ENCODE peak calls at places on chromosomes 1 and 21, in four cellular contexts. Q, C, U and K are unnamed samples.

GRCh38 chr1:210010161-210010560 is 72.1 kb downstream of the SYT14 start:
- DNase-seq in Q (no peak), C (no peak), U (no peak), K (no peak)

GRCh38 chr1:186374313-186375151 is 521 bp downstream of the TPR start:
- DNase-seq in Q (peak), C (no peak), U (peak), K (peak)

GRCh38 chr1:225746361-225747179 is 31.1 kb upstream of the SRP9 start:
- DNase-seq in Q (no peak), C (peak), U (no peak), K (no peak)

GRCh38 chr1:10610901-10611600 is 136.3 kb downstream of the PEX14 start:
- DNase-seq in Q (no peak), C (no peak), U (no peak), K (no peak)

GRCh38 chr21:45403133-45403824 is 1.7 kb upstream of the COL18A1 start:
- DNase-seq in Q (no peak), C (peak), U (no peak), K (no peak)

GRCh38 chr1:19222979-19223824 is 13.1 kb upstream of the UBR4 start:
- DNase-seq in Q (no peak), C (no peak), U (no peak), K (no peak)

GRCh38 chr1:151994956-151995355 is 1.3 kb upstream of the S100A10 start:
- DNase-seq in Q (no peak), C (no peak), U (no peak), K (no peak)

GRCh38 chr1:170678196-170678595 is 14.3 kb downstream of the PRRX1 start:
- DNase-seq in Q (peak), C (no peak), U (no peak), K (no peak)

GRCh38 chr21:45330075-45330781 is 42.5 kb upstream of the POFUT2 start:
- DNase-seq in Q (no peak), C (peak), U (no peak), K (no peak)

GRCh38 chr1:236951672-236952071 is 52.6 kb downstream of the MT1HL1 start:
- DNase-seq in Q (no peak), C (no peak), U (no peak), K (no peak)

GRCh38 chr1:38736399-38736798 is 123.2 kb downstream of the RRAGC start:
- DNase-seq in Q (no peak), C (no peak), U (no peak), K (no peak)

GRCh38 chr21:25626752-25627151 is 12.3 kb upstream of the JAM2 start:
- DNase-seq in Q (no peak), C (no peak), U (no peak), K (no peak)

GRCh38 chr1:6033986-6034749 is 11.5 kb upstream of the KCNAB2 start:
- DNase-seq in Q (peak), C (no peak), U (no peak), K (no peak)

GRCh38 chr1:24344090-24344742 is 25.1 kb downstream of the GRHL3 start:
- DNase-seq in Q (no peak), C (no peak), U (no peak), K (no peak)

GRCh38 chr1:245493029-245493428 is 338.2 kb downstream of the KIF26B start:
- DNase-seq in Q (peak), C (no peak), U (no peak), K (no peak)

GRCh38 chr1:118944133-118944532 is 44.0 kb downstream of the TBX15 start:
- DNase-seq in Q (no peak), C (no peak), U (no peak), K (no peak)